ENCODE peak calls at places on chromosomes 6 and 20, in ten cellular contexts. N is adrenal gland; H is aorta; B is tibial nerve; F is fibroblast of the aortic adventitia; V is stomach; S is AG09309; U is choroid plexus epithelial cell; T is Jurkat, Clone E6-1; E is GM23248. W is an unnamed sample.

GRCh38 chr20:48339147-48339985 is 488.4 kb downstream of the PREX1 start:
- DNase-seq in N (peak; percentile 84), H (no peak), B (no peak), F (peak; percentile 78), V (no peak), S (no peak), U (peak; percentile 88), T (no peak), E (peak; percentile 75), W (no peak)

GRCh38 chr6:11785953-11786579 is 7.5 kb upstream of the ADTRP start:
- DNase-seq in N (no peak), H (no peak), B (no peak), F (no peak), V (no peak), S (no peak), U (no peak), T (peak; percentile 19), E (no peak), W (no peak)

GRCh38 chr6:141464490-141464889 is 668.2 kb upstream of the GJE1 start:
- DNase-seq in N (no peak), H (no peak), B (no peak), F (peak; percentile 54), V (no peak), S (no peak), U (peak; percentile 89), T (no peak), E (peak; percentile 91), W (no peak)

GRCh38 chr6:40326689-40327404 is 260.3 kb downstream of the LRFN2 start:
- DNase-seq in N (no peak), H (no peak), B (no peak), F (no peak), V (no peak), S (no peak), U (no peak), T (no peak), E (no peak), W (no peak)

GRCh38 chr6:29953001-29953436 is 10.7 kb downstream of the HLA-A start:
- DNase-seq in N (no peak), H (no peak), B (no peak), F (peak; percentile 21), V (no peak), S (peak; percentile 61), U (no peak), T (no peak), E (peak; percentile 67), W (peak; percentile 55)

GRCh38 chr6:158661156-158661555 is 11.3 kb downstream of the SYTL3 start:
- DNase-seq in N (no peak), H (no peak), B (no peak), F (no peak), V (no peak), S (no peak), U (no peak), T (no peak), E (no peak), W (no peak)

GRCh38 chr20:46835418-46835817 is 59.2 kb upstream of the EYA2 start:
- DNase-seq in N (peak; percentile 57), H (no peak), B (no peak), F (no peak), V (no peak), S (no peak), U (no peak), T (no peak), E (peak; percentile 82), W (no peak)

GRCh38 chr20:2838847-2839671 is 1.4 kb downstream of the PCED1A start:
- DNase-seq in N (no peak), H (no peak), B (no peak), F (no peak), V (no peak), S (no peak), U (no peak), T (no peak), E (no peak), W (no peak)

GRCh38 chr6:159654483-159655098 is 38.5 kb downstream of the SOD2 start:
- DNase-seq in N (no peak), H (no peak), B (no peak), F (peak; percentile 80), V (no peak), S (peak; percentile 29), U (peak; percentile 79), T (peak; percentile 68), E (peak; percentile 79), W (no peak)

GRCh38 chr6:136958168-136958567 is 36.1 kb downstream of the SLC35D3 start:
- DNase-seq in N (no peak), H (no peak), B (no peak), F (no peak), V (no peak), S (no peak), U (no peak), T (no peak), E (no peak), W (no peak)

GRCh38 chr6:89817481-89817880 is 2.1 kb downstream of the MDN1 start:
- DNase-seq in N (no peak), H (no peak), B (no peak), F (no peak), V (no peak), S (no peak), U (no peak), T (no peak), E (no peak), W (no peak)
- H3K4me3 ChIP-seq in N (no peak overlapping the region), H (no peak overlapping the region), B (no peak overlapping the region), F (no peak overlapping the region), V (no peak overlapping the region), S (no peak overlapping the region), U (no peak overlapping the region), T (no peak overlapping the region), E (no peak overlapping the region), W (no peak overlapping the region)

DNA sequence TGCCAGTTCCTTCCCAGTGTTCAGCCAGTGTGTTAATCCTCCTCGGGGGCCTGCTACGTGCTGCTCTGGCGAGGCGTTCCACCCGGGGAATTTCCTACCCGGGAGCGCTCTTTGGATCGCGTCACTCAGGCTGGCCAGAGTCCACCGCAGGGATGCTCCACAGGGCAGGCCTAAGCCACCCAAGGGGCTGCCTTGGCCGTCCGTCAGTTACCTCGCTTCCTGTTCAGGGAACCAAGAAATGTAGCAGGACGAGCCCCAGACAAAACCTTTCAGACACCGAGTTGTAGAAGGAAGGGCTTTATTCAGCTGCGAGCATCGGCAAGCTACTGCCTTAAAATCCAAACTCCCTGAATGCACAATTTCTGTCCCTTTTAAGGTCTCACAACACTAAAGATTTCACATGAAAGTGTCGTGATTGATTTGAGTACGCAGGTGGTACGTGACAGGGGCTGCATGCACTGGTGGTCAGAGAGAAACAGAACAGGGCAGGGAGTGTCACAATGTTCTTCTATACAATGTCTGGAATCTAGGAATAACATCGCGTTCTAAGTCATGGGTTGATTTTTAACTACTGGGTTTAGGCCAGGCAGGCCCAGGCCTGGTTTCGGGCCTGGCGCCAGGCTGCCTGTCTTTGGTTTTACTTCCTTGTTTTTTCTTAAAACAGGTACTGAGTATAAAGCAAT is 15.7 kb upstream of the POU5F1 start:
- DNase-seq in N (no peak), H (peak; percentile 80), B (peak; percentile 27), F (peak; percentile 65), V (peak; percentile 85), S (no peak), U (no peak), T (no peak), E (no peak), W (no peak)
- H3K4me3 ChIP-seq in N (no peak overlapping the region), H (no peak overlapping the region), B (peak overlapping the region; percentile 31), F (peak overlapping the region; percentile 37), V (peak overlapping the region; percentile 45), S (no peak overlapping the region), U (no peak overlapping the region), T (no peak overlapping the region), E (no peak overlapping the region), W (no peak overlapping the region)

GRCh38 chr6:119157495-119157827 is 79.0 kb upstream of the FAM184A start:
- DNase-seq in N (no peak), H (no peak), B (no peak), F (peak; percentile 35), V (no peak), S (no peak), U (no peak), T (no peak), E (no peak), W (no peak)
- H3K4me3 ChIP-seq in N (no peak overlapping the region), H (no peak overlapping the region), B (no peak overlapping the region), F (no peak overlapping the region), V (no peak overlapping the region), S (no peak overlapping the region), U (no peak overlapping the region), T (no peak overlapping the region), E (no peak overlapping the region), W (no peak overlapping the region)

DNA sequence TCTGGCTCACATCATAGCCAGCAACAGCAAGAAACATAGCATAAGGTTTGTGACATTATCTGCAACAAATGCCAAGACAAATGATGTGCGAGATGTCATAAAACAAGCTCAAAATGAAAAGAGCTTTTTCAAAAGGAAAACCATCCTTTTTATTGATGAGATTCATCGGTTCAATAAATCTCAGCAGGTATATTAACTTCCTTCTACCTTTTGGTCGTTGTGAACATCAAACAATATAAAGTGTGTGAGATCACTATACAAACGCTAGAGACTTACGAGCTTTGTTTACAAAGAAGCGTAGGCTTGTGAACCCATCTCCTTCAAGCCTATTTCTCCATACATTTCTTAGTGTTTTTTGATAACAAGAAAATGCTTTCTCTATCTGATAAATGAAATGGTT is 3.5 kb downstream of the WRNIP1 start:
- DNase-seq in N (no peak), H (no peak), B (no peak), F (no peak), V (no peak), S (no peak), U (no peak), T (no peak), E (no peak), W (no peak)
- H3K4me3 ChIP-seq in N (no peak overlapping the region), H (peak overlapping the region; percentile 11), B (no peak overlapping the region), F (peak overlapping the region; percentile 95), V (peak overlapping the region; percentile 91), S (no peak overlapping the region), U (no peak overlapping the region), T (no peak overlapping the region), E (peak overlapping the region; percentile 92), W (peak overlapping the region; percentile 13)